ENCODE peak calls at places on chromosome 19, in ten cellular contexts. E is HEK293T; P is globus pallidus; N is HFFc6; G is kidney tubule cell; C is T-helper 17 cell; K is AG08395; X is activated CD4-positive, alpha-beta memory T cell treated with anti-CD3 and anti-CD28 coated beads, Interleukin-2, amount 10 ng/mL, durations not matched to agents 7 days and 5 days; J is choroid plexus epithelial cell; O is stimulated activated CD8-positive, alpha-beta memory T cell treated with anti-CD3 and anti-CD28 coated beads, Interleukin-4, amount 100 ng/mL, for 4 hours. F is an unnamed sample.

GRCh38 chr19:48445256-48445605 is 552 bp upstream of the GRWD1 start:
- DNase-seq in E (peak), P (no peak), N (peak), G (peak), C (no peak), K (peak), X (no peak), J (peak), O (no peak), F (peak)

GRCh38 chr19:4803736-4804695 is 12.5 kb downstream of the FEM1A start:
- DNase-seq in E (peak), P (no peak), N (peak), G (peak), C (peak), K (peak), X (peak), J (peak), O (no peak), F (peak)

GRCh38 chr19:4575267-4575793 is 15.8 kb upstream of the SEMA6B start:
- DNase-seq in E (peak), P (no peak), N (peak), G (peak), C (no peak), K (peak), X (no peak), J (peak), O (no peak), F (no peak)

GRCh38 chr19:17950310-17951150 is 16.4 kb upstream of the KCNN1 start:
- DNase-seq in E (no peak), P (no peak), N (no peak), G (peak), C (no peak), K (no peak), X (peak), J (no peak), O (no peak), F (peak)

GRCh38 chr19:2867025-2867991 is at the start of gene ZNF556:
- DNase-seq in E (peak), P (peak), N (no peak), G (peak), C (no peak), K (peak), X (no peak), J (no peak), O (no peak), F (peak)

GRCh38 chr19:5487222-5487621 is 32.0 kb downstream of the ZNRF4 start:
- DNase-seq in E (no peak), P (no peak), N (no peak), G (no peak), C (no peak), K (no peak), X (no peak), J (no peak), O (no peak), F (no peak)

GRCh38 chr19:48372904-48373303 is 8.7 kb downstream of the SYNGR4 start:
- DNase-seq in E (no peak), P (no peak), N (no peak), G (peak), C (no peak), K (no peak), X (no peak), J (no peak), O (no peak), F (peak)

GRCh38 chr19:49447485-49448431 is 3.9 kb downstream of the PIH1D1 start:
- DNase-seq in E (no peak), P (no peak), N (no peak), G (no peak), C (no peak), K (no peak), X (peak), J (no peak), O (no peak), F (no peak)

GRCh38 chr19:52734340-52734892 is 428 bp downstream of the ZNF611 start:
- DNase-seq in E (peak), P (no peak), N (no peak), G (peak), C (no peak), K (no peak), X (peak), J (peak), O (no peak), F (no peak)

GRCh38 chr19:35120492-35120891 is 4.9 kb downstream of the FXYD3 start:
- DNase-seq in E (no peak), P (no peak), N (peak), G (no peak), C (no peak), K (peak), X (no peak), J (peak), O (no peak), F (no peak)

GRCh38 chr19:46299004-46299509 is 2.2 kb downstream of the HIF3A start:
- DNase-seq in E (no peak), P (peak), N (peak), G (peak), C (no peak), K (peak), X (no peak), J (peak), O (no peak), F (peak)

GRCh38 chr19:19240476-19240875 is 28.7 kb downstream of the NCAN start:
- DNase-seq in E (no peak), P (no peak), N (no peak), G (no peak), C (no peak), K (no peak), X (no peak), J (no peak), O (no peak), F (no peak)

GRCh38 chr19:31154021-31154420 is 195.2 kb downstream of the TSHZ3 start:
- DNase-seq in E (no peak), P (no peak), N (peak), G (peak), C (no peak), K (peak), X (no peak), J (peak), O (no peak), F (no peak)

GRCh38 chr19:50315773-50316448 is 13.3 kb downstream of the KCNC3 start:
- DNase-seq in E (peak), P (no peak), N (peak), G (peak), C (no peak), K (no peak), X (no peak), J (peak), O (no peak), F (peak)

GRCh38 chr19:16470911-16471811 is 609 bp downstream of the EPS15L1 start:
- DNase-seq in E (no peak), P (peak), N (peak), G (no peak), C (no peak), K (peak), X (peak), J (peak), O (no peak), F (peak)

GRCh38 chr19:47152632-47153031 is 22.0 kb downstream of the SAE1 start:
- DNase-seq in E (no peak), P (no peak), N (no peak), G (peak), C (no peak), K (no peak), X (no peak), J (no peak), O (no peak), F (no peak)

GRCh38 chr19:2798733-2799132 is 13.4 kb downstream of the THOP1 start:
- DNase-seq in E (no peak), P (no peak), N (no peak), G (peak), C (no peak), K (peak), X (no peak), J (no peak), O (no peak), F (no peak)

GRCh38 chr19:19191920-19192882 is at the start of the genes BORCS8 and RFXANK:
- DNase-seq in E (peak), P (peak), N (peak), G (peak), C (peak), K (peak), X (peak), J (peak), O (peak), F (peak)

GRCh38 chr19:47006496-47006895 is 13.1 kb upstream of the NPAS1 start:
- DNase-seq in E (no peak), P (no peak), N (no peak), G (no peak), C (no peak), K (no peak), X (no peak), J (no peak), O (no peak), F (no peak)

GRCh38 chr19:3880471-3881271 is at the start of gene ATCAY:
- DNase-seq in E (no peak), P (peak), N (no peak), G (no peak), C (no peak), K (no peak), X (no peak), J (no peak), O (no peak), F (peak)

GRCh38 chr19:50967924-50968708 is 1.3 kb downstream of the KLK6 start:
- DNase-seq in E (no peak), P (peak), N (no peak), G (no peak), C (no peak), K (no peak), X (no peak), J (no peak), O (no peak), F (no peak)

GRCh38 chr19:18610245-18610555 is 2.5 kb upstream of the TMEM59L start:
- DNase-seq in E (no peak), P (no peak), N (no peak), G (no peak), C (no peak), K (no peak), X (no peak), J (no peak), O (no peak), F (no peak)

GRCh38 chr19:2385053-2385721 is 25.1 kb downstream of the TMPRSS9 start:
- DNase-seq in E (peak), P (no peak), N (peak), G (peak), C (no peak), K (peak), X (no peak), J (peak), O (no peak), F (peak)

GRCh38 chr19:5264453-5264852 is 76.2 kb downstream of the PTPRS start:
- DNase-seq in E (no peak), P (no peak), N (no peak), G (no peak), C (no peak), K (no peak), X (no peak), J (no peak), O (no peak), F (no peak)